ENCODE peak calls at places on chromosome 3, in eight cellular contexts. P, K, N, Y, M, X, V and A are unnamed samples.

GRCh38 chr3:23751485-23751811 is 54.3 kb upstream of the UBE2E1 start:
- DNase-seq in N (no peak), V (no peak), K (no peak), X (peak; percentile 34), M (no peak), P (no peak), Y (no peak), A (no peak)

GRCh38 chr3:161081675-161082462 is 23.3 kb downstream of the B3GALNT1 start:
- DNase-seq in V (no peak), Y (no peak), K (no peak), M (no peak), P (no peak), N (no peak), X (no peak), A (no peak)

GRCh38 chr3:17945799-17946381 is 203.5 kb upstream of the TBC1D5 start:
- DNase-seq in Y (no peak), P (no peak), K (no peak), N (no peak), X (no peak), M (no peak), V (no peak), A (no peak)

GRCh38 chr3:180855364-180855763 is 57.1 kb upstream of the FXR1 start:
- DNase-seq in N (peak; percentile 26), P (no peak), X (peak; percentile 43), M (no peak), Y (no peak), K (no peak), V (no peak), A (no peak)

GRCh38 chr3:145578465-145578864 is 582.5 kb downstream of the PLOD2 start:
- DNase-seq in M (no peak), Y (no peak), V (no peak), N (no peak), P (no peak), K (no peak), X (no peak), A (no peak)

GRCh38 chr3:12588674-12589054 is 31.8 kb downstream of the MKRN2 start:
- DNase-seq in X (no peak), V (no peak), P (no peak), N (no peak), M (no peak), K (no peak), Y (no peak), A (no peak)

GRCh38 chr3:88059380-88060160 is 515 bp downstream of the ZNF654 start:
- DNase-seq in Y (peak; percentile 21), P (peak; percentile 28), K (no peak), X (no peak), M (peak; percentile 23), V (no peak), N (no peak), A (no peak)

GRCh38 chr3:71101581-71101980 is 481.9 kb downstream of the FOXP1 start:
- DNase-seq in N (no peak), Y (no peak), V (no peak), K (no peak), X (no peak), M (no peak), P (no peak), A (no peak)

GRCh38 chr3:100650651-100651611 is 41.5 kb downstream of the ADGRG7 start:
- DNase-seq in N (no peak), V (no peak), X (no peak), P (no peak), K (peak; percentile 11), Y (no peak), M (peak; percentile 19), A (no peak)

GRCh38 chr3:167437428-167438139 is 36.3 kb downstream of the SERPINI2 start:
- DNase-seq in K (no peak), Y (no peak), M (no peak), X (no peak), P (no peak), V (no peak), N (no peak), A (no peak)

GRCh38 chr3:118541791-118542190 is 492.9 kb downstream of the IGSF11 start:
- DNase-seq in N (no peak), X (no peak), K (no peak), P (no peak), Y (no peak), M (no peak), V (no peak), A (no peak)

GRCh38 chr3:37984596-37984995 is 6.0 kb upstream of the VILL start:
- DNase-seq in M (no peak), V (no peak), K (no peak), P (no peak), Y (peak; percentile 7), X (no peak), N (no peak), A (no peak)

GRCh38 chr3:37987315-37987697 is 3.3 kb upstream of the VILL start:
- DNase-seq in P (peak; percentile 67), K (no peak), M (no peak), N (no peak), X (no peak), V (peak; percentile 24), Y (peak; percentile 14), A (no peak)

GRCh38 chr3:37984051-37984450 is 6.5 kb upstream of the VILL start:
- DNase-seq in N (no peak), X (no peak), M (no peak), V (no peak), Y (peak; percentile 13), P (no peak), K (no peak), A (no peak)

GRCh38 chr3:37986479-37987314 is 3.9 kb upstream of the VILL start:
- DNase-seq in N (no peak), M (no peak), Y (peak; percentile 10), X (no peak), K (no peak), V (no peak), P (peak; percentile 97), A (no peak)

DNA sequence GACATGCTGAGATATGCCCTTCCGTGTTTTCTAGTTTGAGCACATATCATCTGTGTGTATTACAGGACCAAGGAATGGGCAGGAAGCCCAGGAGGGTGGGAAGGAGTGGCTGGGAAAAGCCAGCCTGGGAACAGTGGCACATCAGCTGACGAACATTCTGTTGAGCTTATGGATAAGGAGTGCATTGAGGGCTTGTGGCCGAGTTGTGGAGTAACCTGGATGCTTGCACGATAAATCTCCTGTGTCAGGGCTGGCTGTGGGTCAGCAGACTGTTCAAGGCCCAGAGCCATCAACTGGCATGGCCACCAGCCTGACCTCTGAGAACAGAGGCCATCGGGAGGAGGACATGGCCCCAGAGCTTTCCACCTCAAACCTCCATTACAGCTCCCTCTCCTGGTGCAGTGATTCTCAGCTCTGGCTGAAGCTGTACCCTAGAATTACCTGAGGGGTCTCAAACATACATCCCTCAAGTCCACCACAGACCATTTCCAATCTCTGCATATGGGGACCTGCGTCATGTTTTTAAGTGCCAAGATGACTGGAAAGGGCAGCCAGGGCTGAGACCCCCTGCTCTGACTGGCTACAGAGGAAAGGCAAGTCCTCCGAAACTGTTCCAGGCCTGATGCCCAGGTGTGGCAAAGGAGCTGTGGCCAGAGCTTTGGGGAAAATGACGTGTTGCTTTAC is 4.8 kb upstream of the VILL start:
- DNase-seq in X (no peak), N (no peak), V (peak; percentile 74), M (no peak), Y (peak; percentile 17), K (no peak), P (peak; percentile 96), A (no peak)
- TF ChIP-seq POLR2A in X (no peak), N (no peak), V (no peak), M (no peak), Y (no peak), K (no peak), P (no peak), A (no peak)

DNA sequence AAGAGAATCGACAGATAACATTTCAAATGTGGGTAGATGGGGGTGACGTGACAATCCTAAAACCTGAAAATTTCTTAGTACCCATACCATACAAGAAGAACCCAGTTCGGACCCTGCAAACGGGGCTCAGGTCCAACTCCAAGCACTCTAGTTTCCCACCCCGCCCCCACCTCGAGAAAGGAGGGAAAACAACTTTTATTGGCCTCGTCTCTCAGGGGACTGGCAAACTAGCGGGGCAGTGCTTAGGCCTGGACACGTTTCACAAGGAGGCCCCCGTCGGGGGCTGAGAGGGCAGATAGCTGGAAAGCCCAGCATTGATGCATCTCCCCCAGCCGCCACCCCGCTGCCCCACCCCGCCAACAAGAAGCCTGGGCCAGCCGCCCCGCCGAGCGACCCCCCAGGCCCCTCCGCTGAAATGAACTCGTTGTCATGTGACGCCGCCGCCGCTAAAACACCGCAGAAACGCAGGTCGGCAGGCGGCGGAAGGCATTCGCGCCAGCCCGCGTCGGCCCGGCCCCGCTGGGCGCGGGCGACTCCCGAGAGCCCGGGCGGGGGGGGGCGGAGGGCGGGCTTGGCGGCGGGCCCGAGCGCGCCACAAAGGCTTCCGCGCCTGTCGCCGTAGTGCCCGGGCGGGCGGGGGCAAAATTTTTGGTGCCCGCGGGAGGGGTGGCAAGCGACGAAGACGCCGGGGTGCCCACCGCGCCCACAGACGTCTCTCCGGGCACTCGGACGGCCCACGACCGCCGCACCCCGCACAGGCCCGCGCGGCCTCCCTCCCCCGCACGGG is 726 bp downstream of the STAG1 start:
- DNase-seq in P (peak; percentile 83), M (peak; percentile 67), X (no peak), V (peak; percentile 78), N (no peak), K (no peak), Y (peak; percentile 75), A (peak; percentile 35)
- TF ChIP-seq POLR2A in P (peak; percentile 50), M (no peak), X (peak; percentile 40), V (peak; percentile 55), N (no peak), K (peak; percentile 15), Y (no peak), A (peak; percentile 40)

GRCh38 chr3:170999737-171000242 is 26.7 kb downstream of the SLC2A2 start:
- DNase-seq in P (peak; percentile 64), Y (no peak), N (peak; percentile 61), V (peak; percentile 74), K (no peak), X (no peak), M (no peak), A (no peak)
- TF ChIP-seq POLR2A in P (no peak), Y (no peak), N (no peak), V (no peak), K (no peak), X (no peak), M (no peak), A (no peak)

GRCh38 chr3:44584646-44585501 is at the start of gene ZNF660:
- DNase-seq in N (no peak), Y (peak; percentile 74), K (peak; percentile 38), P (peak; percentile 60), V (peak; percentile 52), X (peak; percentile 81), M (peak; percentile 15), A (no peak)
- TF ChIP-seq POLR2A in N (no peak), Y (no peak), K (no peak), P (peak; percentile 55), V (peak; percentile 52), X (peak; percentile 97), M (no peak), A (no peak)